ENCODE peak calls at places on chromosome 11, in six cellular contexts. One of them, this sample, is unnamed.

GRCh38 chr11:61912530-61912898 is 4.9 kb downstream of the RAB3IL1 start:
- DNase-seq in left ventricle myocardium inferior: peak; percentile 25
- DNase-seq in thoracic aorta: no peak
- DNase-seq in uterus: peak; percentile 22
- DNase-seq in mammary epithelial cell: no peak
- DNase-seq in lower lobe of right lung: peak; percentile 69
- DNase-seq in this sample: no peak

GRCh38 chr11:111520565-111520964 is 6.0 kb downstream of the HOATZ start:
- DNase-seq in left ventricle myocardium inferior: no peak
- DNase-seq in thoracic aorta: no peak
- DNase-seq in uterus: no peak
- DNase-seq in mammary epithelial cell: no peak
- DNase-seq in lower lobe of right lung: no peak
- DNase-seq in this sample: no peak

GRCh38 chr11:6563121-6563619 is 40.2 kb downstream of the RRP8 start:
- DNase-seq in left ventricle myocardium inferior: no peak
- DNase-seq in thoracic aorta: no peak
- DNase-seq in uterus: no peak
- DNase-seq in mammary epithelial cell: peak; percentile 17
- DNase-seq in lower lobe of right lung: no peak
- DNase-seq in this sample: no peak

GRCh38 chr11:93921695-93922468 is 71.5 kb upstream of the VSTM5 start:
- DNase-seq in left ventricle myocardium inferior: no peak
- DNase-seq in thoracic aorta: no peak
- DNase-seq in uterus: no peak
- DNase-seq in mammary epithelial cell: peak; percentile 68
- DNase-seq in lower lobe of right lung: no peak
- DNase-seq in this sample: no peak

GRCh38 chr11:75480185-75480889 is 45.4 kb downstream of the GDPD5 start:
- DNase-seq in left ventricle myocardium inferior: no peak
- DNase-seq in thoracic aorta: no peak
- DNase-seq in uterus: no peak
- DNase-seq in mammary epithelial cell: no peak
- DNase-seq in lower lobe of right lung: no peak
- DNase-seq in this sample: no peak

GRCh38 chr11:122215244-122215992 is 99.4 kb upstream of the BLID start:
- DNase-seq in left ventricle myocardium inferior: peak; percentile 80
- DNase-seq in thoracic aorta: peak; percentile 36
- DNase-seq in uterus: peak; percentile 63
- DNase-seq in mammary epithelial cell: no peak
- DNase-seq in lower lobe of right lung: peak; percentile 70
- DNase-seq in this sample: peak; percentile 93

GRCh38 chr11:19116315-19116970 is 525 bp upstream of the ZDHHC13 start:
- DNase-seq in left ventricle myocardium inferior: peak; percentile 13
- DNase-seq in thoracic aorta: no peak
- DNase-seq in uterus: no peak
- DNase-seq in mammary epithelial cell: no peak
- DNase-seq in lower lobe of right lung: no peak
- DNase-seq in this sample: no peak

GRCh38 chr11:2137202-2138071 is 1.8 kb downstream of the IGF2 start:
- DNase-seq in left ventricle myocardium inferior: peak; percentile 71
- DNase-seq in thoracic aorta: no peak
- DNase-seq in uterus: peak; percentile 71
- DNase-seq in mammary epithelial cell: peak; percentile 20
- DNase-seq in lower lobe of right lung: peak; percentile 52
- DNase-seq in this sample: peak; percentile 35

GRCh38 chr11:83021780-83022125 is 49.9 kb downstream of the RAB30 start:
- DNase-seq in left ventricle myocardium inferior: no peak
- DNase-seq in thoracic aorta: no peak
- DNase-seq in uterus: no peak
- DNase-seq in mammary epithelial cell: no peak
- DNase-seq in lower lobe of right lung: no peak
- DNase-seq in this sample: no peak

GRCh38 chr11:44949160-44950035 is 1.3 kb downstream of the TP53I11 start:
- DNase-seq in left ventricle myocardium inferior: no peak
- DNase-seq in thoracic aorta: no peak
- DNase-seq in uterus: no peak
- DNase-seq in mammary epithelial cell: no peak
- DNase-seq in lower lobe of right lung: peak; percentile 61
- DNase-seq in this sample: no peak

GRCh38 chr11:61141601-61142028 is 19.6 kb downstream of the VPS37C start:
- DNase-seq in left ventricle myocardium inferior: no peak
- DNase-seq in thoracic aorta: no peak
- DNase-seq in uterus: no peak
- DNase-seq in mammary epithelial cell: no peak
- DNase-seq in lower lobe of right lung: no peak
- DNase-seq in this sample: no peak

GRCh38 chr11:8784936-8785335 is 102.3 kb downstream of the RPL27A start:
- DNase-seq in left ventricle myocardium inferior: no peak
- DNase-seq in thoracic aorta: no peak
- DNase-seq in uterus: no peak
- DNase-seq in mammary epithelial cell: no peak
- DNase-seq in lower lobe of right lung: no peak
- DNase-seq in this sample: no peak

GRCh38 chr11:36500315-36500721 is 9.8 kb downstream of the TRAF6 start:
- DNase-seq in left ventricle myocardium inferior: no peak
- DNase-seq in thoracic aorta: peak; percentile 21
- DNase-seq in uterus: no peak
- DNase-seq in mammary epithelial cell: peak; percentile 87
- DNase-seq in lower lobe of right lung: no peak
- DNase-seq in this sample: peak; percentile 80

GRCh38 chr11:46675288-46675851 is 25.0 kb downstream of the ARHGAP1 start:
- DNase-seq in left ventricle myocardium inferior: peak; percentile 56
- DNase-seq in thoracic aorta: no peak
- DNase-seq in uterus: peak; percentile 76
- DNase-seq in mammary epithelial cell: peak; percentile 64
- DNase-seq in lower lobe of right lung: no peak
- DNase-seq in this sample: peak; percentile 26

GRCh38 chr11:69696749-69697488 is 6.9 kb downstream of the FGF19 start:
- DNase-seq in left ventricle myocardium inferior: no peak
- DNase-seq in thoracic aorta: no peak
- DNase-seq in uterus: no peak
- DNase-seq in mammary epithelial cell: no peak
- DNase-seq in lower lobe of right lung: no peak
- DNase-seq in this sample: no peak

GRCh38 chr11:68750197-68750987 is 928 bp downstream of the TESMIN start:
- DNase-seq in left ventricle myocardium inferior: no peak
- DNase-seq in thoracic aorta: no peak
- DNase-seq in uterus: no peak
- DNase-seq in mammary epithelial cell: no peak
- DNase-seq in lower lobe of right lung: peak; percentile 58
- DNase-seq in this sample: no peak

GRCh38 chr11:56932572-56933235 is 56.0 kb upstream of the OR5AK2 start:
- DNase-seq in left ventricle myocardium inferior: no peak
- DNase-seq in thoracic aorta: no peak
- DNase-seq in uterus: no peak
- DNase-seq in mammary epithelial cell: peak; percentile 97
- DNase-seq in lower lobe of right lung: no peak
- DNase-seq in this sample: no peak

GRCh38 chr11:105109855-105110750 is 29.5 kb downstream of the CARD18 start:
- DNase-seq in left ventricle myocardium inferior: no peak
- DNase-seq in thoracic aorta: no peak
- DNase-seq in uterus: no peak
- DNase-seq in mammary epithelial cell: no peak
- DNase-seq in lower lobe of right lung: no peak
- DNase-seq in this sample: peak; percentile 7

GRCh38 chr11:44456544-44457270 is 108.8 kb upstream of the CD82 start:
- DNase-seq in left ventricle myocardium inferior: peak; percentile 28
- DNase-seq in thoracic aorta: no peak
- DNase-seq in uterus: no peak
- DNase-seq in mammary epithelial cell: no peak
- DNase-seq in lower lobe of right lung: no peak
- DNase-seq in this sample: no peak

GRCh38 chr11:78045851-78046485 is 17.7 kb upstream of the THRSP start:
- DNase-seq in left ventricle myocardium inferior: peak; percentile 83
- DNase-seq in thoracic aorta: no peak
- DNase-seq in uterus: peak; percentile 76
- DNase-seq in mammary epithelial cell: peak; percentile 52
- DNase-seq in lower lobe of right lung: peak; percentile 86
- DNase-seq in this sample: no peak

GRCh38 chr11:122696662-122697061 is 41.1 kb downstream of the UBASH3B start:
- DNase-seq in left ventricle myocardium inferior: no peak
- DNase-seq in thoracic aorta: no peak
- DNase-seq in uterus: no peak
- DNase-seq in mammary epithelial cell: no peak
- DNase-seq in lower lobe of right lung: no peak
- DNase-seq in this sample: no peak

GRCh38 chr11:68409748-68410344 is 50.7 kb upstream of the PPP6R3 start:
- DNase-seq in left ventricle myocardium inferior: no peak
- DNase-seq in thoracic aorta: no peak
- DNase-seq in uterus: no peak
- DNase-seq in mammary epithelial cell: no peak
- DNase-seq in lower lobe of right lung: no peak
- DNase-seq in this sample: no peak

GRCh38 chr11:72828081-72828567 is 13.9 kb downstream of the ATG16L2 start:
- DNase-seq in left ventricle myocardium inferior: no peak
- DNase-seq in thoracic aorta: no peak
- DNase-seq in uterus: peak; percentile 24
- DNase-seq in mammary epithelial cell: no peak
- DNase-seq in lower lobe of right lung: peak; percentile 59
- DNase-seq in this sample: no peak

GRCh38 chr11:32641361-32641760 is 57.7 kb downstream of the EIF3M start:
- DNase-seq in left ventricle myocardium inferior: no peak
- DNase-seq in thoracic aorta: no peak
- DNase-seq in uterus: no peak
- DNase-seq in mammary epithelial cell: no peak
- DNase-seq in lower lobe of right lung: no peak
- DNase-seq in this sample: no peak

GRCh38 chr11:14314127-14314526 is 44.9 kb downstream of the RRAS2 start:
- DNase-seq in left ventricle myocardium inferior: no peak
- DNase-seq in thoracic aorta: no peak
- DNase-seq in uterus: no peak
- DNase-seq in mammary epithelial cell: no peak
- DNase-seq in lower lobe of right lung: no peak
- DNase-seq in this sample: no peak
- TF ChIP-seq CTCF in left ventricle myocardium inferior: no peak
- TF ChIP-seq CTCF in thoracic aorta: no peak
- TF ChIP-seq CTCF in uterus: no peak
- TF ChIP-seq CTCF in mammary epithelial cell: no peak
- TF ChIP-seq CTCF in lower lobe of right lung: no peak
- TF ChIP-seq CTCF in this sample: no peak

DNA sequence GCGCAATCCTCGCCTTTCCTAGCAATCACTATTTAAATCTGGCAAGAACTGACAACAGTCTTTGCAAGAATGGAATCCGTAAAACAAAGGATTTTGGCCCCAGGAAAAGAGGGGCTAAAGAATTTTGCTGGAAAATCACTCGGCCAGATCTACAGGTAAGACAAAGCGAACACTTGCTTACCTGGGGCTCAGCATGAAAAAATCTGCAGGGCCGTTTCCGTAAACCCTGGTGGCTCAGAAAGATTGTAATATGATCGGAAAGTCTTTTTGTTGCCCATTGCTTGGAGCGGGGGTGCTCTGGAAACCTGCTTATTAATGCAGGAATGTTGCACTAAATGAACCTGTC is 257 bp downstream of the SLC17A6 start:
- DNase-seq in left ventricle myocardium inferior: no peak
- DNase-seq in thoracic aorta: no peak
- DNase-seq in uterus: no peak
- DNase-seq in mammary epithelial cell: no peak
- DNase-seq in lower lobe of right lung: no peak
- DNase-seq in this sample: no peak
- H3K27me3 ChIP-seq in left ventricle myocardium inferior: peaks cover 91% of the 10 kb centered on the region
- H3K27me3 ChIP-seq in thoracic aorta: peaks cover 7% of the 10 kb centered on the region
- H3K27me3 ChIP-seq in uterus: peaks cover 53% of the 10 kb centered on the region
- H3K27me3 ChIP-seq in mammary epithelial cell: peaks cover 41% of the 10 kb centered on the region
- H3K27me3 ChIP-seq in lower lobe of right lung: peaks cover 59% of the 10 kb centered on the region
- H3K27me3 ChIP-seq in this sample: peaks cover 16% of the 10 kb centered on the region

GRCh38 chr11:92211576-92212167 is 12.9 kb upstream of the FAT3 start:
- DNase-seq in left ventricle myocardium inferior: no peak
- DNase-seq in thoracic aorta: no peak
- DNase-seq in uterus: no peak
- DNase-seq in mammary epithelial cell: peak; percentile 21
- DNase-seq in lower lobe of right lung: no peak
- DNase-seq in this sample: no peak
- TF ChIP-seq CTCF in left ventricle myocardium inferior: peak; percentile 58
- TF ChIP-seq CTCF in thoracic aorta: peak; percentile 55
- TF ChIP-seq CTCF in uterus: no peak
- TF ChIP-seq CTCF in mammary epithelial cell: peak; percentile 37
- TF ChIP-seq CTCF in lower lobe of right lung: peak; percentile 11
- TF ChIP-seq CTCF in this sample: peak; percentile 59

GRCh38 chr11:11672764-11673163 is 51.0 kb upstream of the GALNT18 start:
- DNase-seq in left ventricle myocardium inferior: no peak
- DNase-seq in thoracic aorta: no peak
- DNase-seq in uterus: no peak
- DNase-seq in mammary epithelial cell: no peak
- DNase-seq in lower lobe of right lung: no peak
- DNase-seq in this sample: no peak
- H3K27me3 ChIP-seq in left ventricle myocardium inferior: no peaks in the 10 kb centered on the region
- H3K27me3 ChIP-seq in thoracic aorta: no peaks in the 10 kb centered on the region
- H3K27me3 ChIP-seq in uterus: no peaks in the 10 kb centered on the region
- H3K27me3 ChIP-seq in mammary epithelial cell: peaks cover 3% of the 10 kb centered on the region
- H3K27me3 ChIP-seq in lower lobe of right lung: no peaks in the 10 kb centered on the region
- H3K27me3 ChIP-seq in this sample: peaks cover 3% of the 10 kb centered on the region

GRCh38 chr11:113806403-113806802 is 26.8 kb downstream of the CLDN25 start:
- DNase-seq in left ventricle myocardium inferior: no peak
- DNase-seq in thoracic aorta: no peak
- DNase-seq in uterus: no peak
- DNase-seq in mammary epithelial cell: peak; percentile 21
- DNase-seq in lower lobe of right lung: no peak
- DNase-seq in this sample: no peak
- TF ChIP-seq CTCF in left ventricle myocardium inferior: peak; percentile 56
- TF ChIP-seq CTCF in thoracic aorta: peak; percentile 19
- TF ChIP-seq CTCF in uterus: no peak
- TF ChIP-seq CTCF in mammary epithelial cell: peak; percentile 59
- TF ChIP-seq CTCF in lower lobe of right lung: peak; percentile 30
- TF ChIP-seq CTCF in this sample: peak; percentile 42